ENCODE peak calls at places on chromosomes 12 and 14, in eight cellular contexts. Z, S, I, V, E, B, U and A are unnamed samples.

GRCh38 chr12:82740129-82741000 is 53.7 kb downstream of the TMTC2 start:
- DNase-seq in E (no peak), U (no peak), B (peak), S (no peak), V (peak), I (no peak), Z (peak), A (peak)

GRCh38 chr12:4268549-4269181 is 4.9 kb upstream of the CCND2 start:
- DNase-seq in V (no peak), S (peak), Z (no peak), U (no peak), I (no peak), B (no peak), E (no peak), A (no peak)

GRCh38 chr12:503111-503761 is 43.5 kb downstream of the B4GALNT3 start:
- DNase-seq in Z (peak), E (no peak), S (peak), V (peak), I (peak), B (peak), U (no peak), A (no peak)

GRCh38 chr12:26841085-26841484 is 8.1 kb upstream of the ITPR2 start:
- DNase-seq in Z (no peak), B (no peak), V (no peak), E (no peak), I (no peak), S (no peak), U (no peak), A (no peak)

GRCh38 chr12:122528582-122528981 is 1.5 kb downstream of the KNTC1 start:
- DNase-seq in E (no peak), I (no peak), S (no peak), B (no peak), Z (no peak), V (no peak), U (no peak), A (no peak)

GRCh38 chr12:53651718-53652117 is 24.2 kb downstream of the ATP5MC2 start:
- DNase-seq in V (no peak), B (no peak), E (no peak), U (no peak), I (no peak), Z (no peak), S (no peak), A (no peak)

GRCh38 chr12:9646794-9647622 is 22.5 kb upstream of the CLEC2D start:
- DNase-seq in E (no peak), I (peak), S (no peak), Z (no peak), B (no peak), U (no peak), V (no peak), A (no peak)

GRCh38 chr12:13163868-13164267 is 32.7 kb upstream of the EMP1 start:
- DNase-seq in I (no peak), E (no peak), V (no peak), B (no peak), S (no peak), Z (no peak), U (no peak), A (no peak)

GRCh38 chr14:75453817-75454434 is 26.1 kb downstream of the JDP2 start:
- DNase-seq in E (no peak), U (no peak), Z (no peak), B (no peak), I (no peak), V (no peak), S (no peak), A (no peak)

GRCh38 chr14:55138091-55138490 is 9.0 kb downstream of the LGALS3 start:
- DNase-seq in I (no peak), S (no peak), V (peak), E (no peak), Z (peak), B (no peak), U (no peak), A (no peak)

GRCh38 chr12:570949-571794 is 92.1 kb downstream of the NINJ2 start:
- DNase-seq in B (peak), S (no peak), U (peak), E (peak), I (peak), V (peak), Z (peak), A (peak)

GRCh38 chr12:109127533-109128242 is 11.3 kb downstream of the ACACB start:
- DNase-seq in V (no peak), B (no peak), I (no peak), U (no peak), E (no peak), Z (no peak), S (no peak), A (no peak)

GRCh38 chr12:127619869-127620769 is 646.9 kb upstream of the TMEM132C start:
- DNase-seq in I (no peak), Z (no peak), V (no peak), B (no peak), S (no peak), U (no peak), E (no peak), A (no peak)

GRCh38 chr12:87870061-87870460 is 159.1 kb downstream of the C12orf50 start:
- DNase-seq in V (no peak), I (no peak), B (no peak), Z (no peak), E (no peak), U (no peak), S (no peak), A (no peak)

GRCh38 chr14:75986439-75986765 is 839 bp downstream of the IFT43 start:
- DNase-seq in E (no peak), V (no peak), U (no peak), S (no peak), Z (no peak), I (no peak), B (no peak), A (no peak)